ENCODE peak calls at places on chromosomes 13 and 19, in eight cellular contexts. J, R, C, X, D, B, L and M are unnamed samples.

GRCh38 chr13:112013665-112014064 is 53.3 kb upstream of the SOX1 start:
- DNase-seq in J (no peak), R (no peak), C (no peak), X (no peak), D (no peak), B (no peak), L (no peak), M (no peak)

GRCh38 chr13:43686557-43686956 is 100.2 kb downstream of the ENOX1 start:
- DNase-seq in J (peak; percentile 23), R (no peak), C (no peak), X (no peak), D (no peak), B (no peak), L (peak; percentile 29), M (peak; percentile 71)

GRCh38 chr19:46015961-46016425 is 6.9 kb downstream of the PGLYRP1 start:
- DNase-seq in J (no peak), R (peak; percentile 36), C (no peak), X (peak; percentile 45), D (no peak), B (peak; percentile 33), L (no peak), M (no peak)

GRCh38 chr13:40271931-40272775 is 394.3 kb downstream of the FOXO1 start:
- DNase-seq in J (no peak), R (no peak), C (no peak), X (peak; percentile 48), D (peak; percentile 31), B (no peak), L (peak; percentile 51), M (peak; percentile 88)

GRCh38 chr19:41795031-41795461 is 1.3 kb upstream of the CEACAM3 start:
- DNase-seq in J (no peak), R (peak; percentile 71), C (peak; percentile 31), X (peak; percentile 64), D (peak; percentile 40), B (peak; percentile 52), L (no peak), M (peak; percentile 41)

GRCh38 chr13:41742917-41743552 is 217.9 kb downstream of the VWA8 start:
- DNase-seq in J (no peak), R (no peak), C (no peak), X (no peak), D (no peak), B (no peak), L (no peak), M (no peak)

GRCh38 chr19:20321139-20321656 is 154.2 kb downstream of the ZNF486 start:
- DNase-seq in J (no peak), R (no peak), C (no peak), X (no peak), D (no peak), B (no peak), L (no peak), M (no peak)

GRCh38 chr13:50124536-50125305 is 109.5 kb downstream of the KCNRG start:
- DNase-seq in J (no peak), R (no peak), C (peak; percentile 90), X (peak; percentile 89), D (peak; percentile 92), B (no peak), L (peak; percentile 98), M (peak; percentile 98)

GRCh38 chr19:43688059-43688763 is 18.2 kb upstream of the PLAUR start:
- DNase-seq in J (no peak), R (no peak), C (no peak), X (no peak), D (no peak), B (no peak), L (no peak), M (no peak)

GRCh38 chr19:55599468-55600335 is at the start of the genes FIZ1 and ZNF524:
- DNase-seq in J (peak; percentile 96), R (peak; percentile 99), C (peak; percentile 90), X (peak; percentile 95), D (peak; percentile 92), B (peak; percentile 97), L (peak; percentile 90), M (peak; percentile 100)

GRCh38 chr13:51451134-51451466 is 1.7 kb downstream of the INTS6 start:
- DNase-seq in J (no peak), R (no peak), C (no peak), X (no peak), D (no peak), B (no peak), L (no peak), M (peak; percentile 6)

GRCh38 chr19:56404705-56405056 is 549 bp downstream of the ZNF583 start:
- DNase-seq in J (no peak), R (no peak), C (no peak), X (no peak), D (no peak), B (no peak), L (no peak), M (no peak)

GRCh38 chr19:15161028-15161984 is 39.5 kb downstream of the NOTCH3 start:
- DNase-seq in J (no peak), R (peak; percentile 42), C (no peak), X (no peak), D (no peak), B (no peak), L (peak; percentile 60), M (no peak)

GRCh38 chr19:19964416-19964815 is 63.7 kb downstream of the ZNF93 start:
- DNase-seq in J (no peak), R (no peak), C (no peak), X (no peak), D (no peak), B (no peak), L (no peak), M (no peak)

GRCh38 chr19:343941-344624 is 513 bp downstream of the MIER2 start:
- DNase-seq in J (no peak), R (peak; percentile 59), C (peak; percentile 23), X (peak; percentile 46), D (no peak), B (no peak), L (peak; percentile 85), M (peak; percentile 53)

GRCh38 chr13:106246817-106247216 is 288.6 kb downstream of the EFNB2 start:
- DNase-seq in J (no peak), R (peak; percentile 85), C (no peak), X (no peak), D (no peak), B (peak; percentile 8), L (no peak), M (no peak)

GRCh38 chr13:31878955-31879354 is 139.6 kb downstream of the RXFP2 start:
- DNase-seq in J (no peak), R (peak; percentile 65), C (no peak), X (no peak), D (no peak), B (no peak), L (no peak), M (no peak)

GRCh38 chr13:50991624-50992610 is 82.3 kb downstream of the RNASEH2B start:
- DNase-seq in J (no peak), R (no peak), C (no peak), X (peak; percentile 21), D (no peak), B (no peak), L (no peak), M (no peak)

GRCh38 chr13:83691966-83692365 is 190.3 kb downstream of the SLITRK1 start:
- DNase-seq in J (no peak), R (no peak), C (no peak), X (no peak), D (no peak), B (no peak), L (no peak), M (peak; percentile 3)

GRCh38 chr13:41007359-41008118 is 11.6 kb downstream of the ELF1 start:
- DNase-seq in J (no peak), R (no peak), C (no peak), X (peak; percentile 33), D (no peak), B (no peak), L (no peak), M (no peak)

GRCh38 chr13:113152894-113153809 is 5.3 kb upstream of the PROZ start:
- DNase-seq in J (peak; percentile 4), R (peak; percentile 49), C (no peak), X (peak; percentile 21), D (no peak), B (peak; percentile 34), L (no peak), M (peak; percentile 68)

GRCh38 chr19:19527371-19527656 is 1.4 kb upstream of the YJEFN3 start:
- DNase-seq in J (no peak), R (no peak), C (no peak), X (no peak), D (no peak), B (no peak), L (no peak), M (no peak)

GRCh38 chr19:40154121-40154680 is 37.0 kb upstream of the MAP3K10 start:
- DNase-seq in J (no peak), R (no peak), C (no peak), X (no peak), D (no peak), B (no peak), L (no peak), M (no peak)

GRCh38 chr19:33064117-33064777 is 441 bp downstream of the RHPN2 start:
- DNase-seq in J (no peak), R (peak; percentile 38), C (no peak), X (peak; percentile 27), D (peak; percentile 7), B (peak; percentile 48), L (peak; percentile 24), M (peak; percentile 15)

GRCh38 chr13:26362261-26362660 is 108.3 kb downstream of the CDK8 start:
- DNase-seq in J (no peak), R (no peak), C (no peak), X (no peak), D (no peak), B (no peak), L (no peak), M (no peak)

GRCh38 chr19:16074488-16075365 is 1.6 kb upstream of the TPM4 start:
- DNase-seq in J (no peak), R (no peak), C (no peak), X (no peak), D (no peak), B (no peak), L (no peak), M (no peak)

GRCh38 chr19:34432797-34433196 is 4.6 kb downstream of the UBA2 start:
- DNase-seq in J (no peak), R (no peak), C (no peak), X (no peak), D (no peak), B (no peak), L (no peak), M (peak; percentile 3)